ENCODE peak calls at places on chromosomes 16 and 17, in nine cellular contexts. One of them, this sample, is unnamed.

GRCh38 chr16:83971165-83972130 is 3.4 kb downstream of the NECAB2 start:
- DNase-seq in A549: no peak
- DNase-seq in K562: no peak
- DNase-seq in body of pancreas: no peak
- DNase-seq in vagina: no peak
- DNase-seq in heart left ventricle: no peak
- DNase-seq in IMR-90: no peak
- DNase-seq in transverse colon: no peak
- DNase-seq in upper lobe of left lung: no peak
- DNase-seq in this sample: no peak

GRCh38 chr16:22235839-22236745 is 30.0 kb downstream of the EEF2K start:
- DNase-seq in K562: no peak
- DNase-seq in body of pancreas: peak; percentile 43
- DNase-seq in vagina: no peak
- DNase-seq in heart left ventricle: no peak
- DNase-seq in upper lobe of left lung: no peak
- DNase-seq in transverse colon: peak; percentile 48
- DNase-seq in A549: no peak
- DNase-seq in IMR-90: no peak
- DNase-seq in this sample: no peak

GRCh38 chr17:74901353-74902145 is 8.1 kb upstream of the FADS6 start:
- DNase-seq in vagina: no peak
- DNase-seq in heart left ventricle: no peak
- DNase-seq in K562: no peak
- DNase-seq in upper lobe of left lung: no peak
- DNase-seq in body of pancreas: no peak
- DNase-seq in transverse colon: no peak
- DNase-seq in IMR-90: no peak
- DNase-seq in A549: no peak
- DNase-seq in this sample: no peak

GRCh38 chr16:62445909-62446308 is 409.7 kb upstream of the CDH8 start:
- DNase-seq in IMR-90: no peak
- DNase-seq in upper lobe of left lung: no peak
- DNase-seq in K562: no peak
- DNase-seq in heart left ventricle: no peak
- DNase-seq in body of pancreas: no peak
- DNase-seq in A549: no peak
- DNase-seq in vagina: no peak
- DNase-seq in transverse colon: no peak
- DNase-seq in this sample: no peak

GRCh38 chr16:9039208-9039607 is 52.2 kb upstream of the HAPSTR1 start:
- DNase-seq in heart left ventricle: no peak
- DNase-seq in vagina: no peak
- DNase-seq in body of pancreas: no peak
- DNase-seq in K562: peak; percentile 22
- DNase-seq in IMR-90: peak; percentile 55
- DNase-seq in transverse colon: no peak
- DNase-seq in upper lobe of left lung: no peak
- DNase-seq in A549: no peak
- DNase-seq in this sample: no peak

GRCh38 chr17:2844386-2844785 is 48.1 kb downstream of the RAP1GAP2 start:
- DNase-seq in heart left ventricle: no peak
- DNase-seq in vagina: no peak
- DNase-seq in upper lobe of left lung: no peak
- DNase-seq in K562: no peak
- DNase-seq in body of pancreas: no peak
- DNase-seq in IMR-90: peak; percentile 29
- DNase-seq in A549: peak; percentile 76
- DNase-seq in transverse colon: no peak
- DNase-seq in this sample: no peak

GRCh38 chr16:3004319-3004718 is 8.4 kb upstream of the CLDN9 start:
- DNase-seq in body of pancreas: peak; percentile 46
- DNase-seq in upper lobe of left lung: no peak
- DNase-seq in transverse colon: no peak
- DNase-seq in A549: no peak
- DNase-seq in vagina: no peak
- DNase-seq in K562: no peak
- DNase-seq in heart left ventricle: no peak
- DNase-seq in IMR-90: no peak
- DNase-seq in this sample: no peak

GRCh38 chr17:74052993-74053744 is 150.3 kb upstream of the RPL38 start:
- DNase-seq in heart left ventricle: no peak
- DNase-seq in upper lobe of left lung: no peak
- DNase-seq in transverse colon: no peak
- DNase-seq in A549: no peak
- DNase-seq in IMR-90: no peak
- DNase-seq in body of pancreas: no peak
- DNase-seq in vagina: no peak
- DNase-seq in K562: no peak
- DNase-seq in this sample: no peak

GRCh38 chr17:7383371-7383741 is 2.5 kb downstream of the TNK1 start:
- DNase-seq in transverse colon: no peak
- DNase-seq in heart left ventricle: no peak
- DNase-seq in upper lobe of left lung: peak; percentile 51
- DNase-seq in IMR-90: no peak
- DNase-seq in body of pancreas: no peak
- DNase-seq in A549: no peak
- DNase-seq in vagina: no peak
- DNase-seq in K562: no peak
- DNase-seq in this sample: no peak

GRCh38 chr17:57918017-57918895 is 37.0 kb downstream of the CUEDC1 start:
- DNase-seq in upper lobe of left lung: no peak
- DNase-seq in heart left ventricle: no peak
- DNase-seq in K562: no peak
- DNase-seq in IMR-90: peak; percentile 80
- DNase-seq in A549: no peak
- DNase-seq in body of pancreas: no peak
- DNase-seq in transverse colon: no peak
- DNase-seq in vagina: no peak
- DNase-seq in this sample: no peak

GRCh38 chr16:49674990-49675389 is 180.9 kb downstream of the ZNF423 start:
- DNase-seq in K562: no peak
- DNase-seq in IMR-90: no peak
- DNase-seq in transverse colon: no peak
- DNase-seq in heart left ventricle: no peak
- DNase-seq in body of pancreas: no peak
- DNase-seq in upper lobe of left lung: no peak
- DNase-seq in A549: no peak
- DNase-seq in vagina: no peak
- DNase-seq in this sample: no peak

GRCh38 chr17:50028207-50029120 is 27.4 kb upstream of the ITGA3 start:
- DNase-seq in K562: no peak
- DNase-seq in A549: peak; percentile 95
- DNase-seq in body of pancreas: peak; percentile 52
- DNase-seq in heart left ventricle: no peak
- DNase-seq in IMR-90: peak; percentile 30
- DNase-seq in transverse colon: no peak
- DNase-seq in vagina: peak; percentile 81
- DNase-seq in upper lobe of left lung: peak; percentile 82
- DNase-seq in this sample: peak; percentile 55

GRCh38 chr16:28139530-28139929 is 72.2 kb downstream of the XPO6 start:
- DNase-seq in IMR-90: no peak
- DNase-seq in upper lobe of left lung: no peak
- DNase-seq in transverse colon: no peak
- DNase-seq in body of pancreas: no peak
- DNase-seq in A549: peak; percentile 22
- DNase-seq in heart left ventricle: no peak
- DNase-seq in K562: no peak
- DNase-seq in vagina: no peak
- DNase-seq in this sample: no peak
- TF ChIP-seq CTCF in IMR-90: no peak
- TF ChIP-seq CTCF in upper lobe of left lung: no peak
- TF ChIP-seq CTCF in transverse colon: no peak
- TF ChIP-seq CTCF in body of pancreas: no peak
- TF ChIP-seq CTCF in A549: no peak
- TF ChIP-seq CTCF in heart left ventricle: no peak
- TF ChIP-seq CTCF in K562: no peak
- TF ChIP-seq CTCF in vagina: no peak
- TF ChIP-seq CTCF in this sample: no peak

GRCh38 chr17:59329558-59330313 is 1.7 kb upstream of the YPEL2 start:
- DNase-seq in transverse colon: peak; percentile 66
- DNase-seq in vagina: peak; percentile 89
- DNase-seq in IMR-90: peak; percentile 75
- DNase-seq in heart left ventricle: peak; percentile 68
- DNase-seq in body of pancreas: peak; percentile 72
- DNase-seq in upper lobe of left lung: no peak
- DNase-seq in K562: peak; percentile 75
- DNase-seq in A549: peak; percentile 83
- DNase-seq in this sample: no peak
- TF ChIP-seq POLR2A in transverse colon: no peak
- TF ChIP-seq POLR2A in vagina: no peak
- TF ChIP-seq POLR2A in IMR-90: no peak
- TF ChIP-seq POLR2A in heart left ventricle: no peak
- TF ChIP-seq POLR2A in body of pancreas: no peak
- TF ChIP-seq POLR2A in upper lobe of left lung: no peak
- TF ChIP-seq POLR2A in K562: no peak
- TF ChIP-seq POLR2A in A549: no peak
- TF ChIP-seq POLR2A in this sample: no peak

GRCh38 chr16:47873434-47873833 is 282.4 kb downstream of the ABCC12 start:
- DNase-seq in vagina: no peak
- DNase-seq in K562: peak; percentile 37
- DNase-seq in body of pancreas: no peak
- DNase-seq in A549: no peak
- DNase-seq in transverse colon: no peak
- DNase-seq in upper lobe of left lung: no peak
- DNase-seq in heart left ventricle: no peak
- DNase-seq in IMR-90: no peak
- DNase-seq in this sample: no peak
- TF ChIP-seq CTCF in vagina: no peak
- TF ChIP-seq CTCF in K562: peak; percentile 62
- TF ChIP-seq CTCF in body of pancreas: peak; percentile 11
- TF ChIP-seq CTCF in A549: no peak
- TF ChIP-seq CTCF in transverse colon: no peak
- TF ChIP-seq CTCF in upper lobe of left lung: no peak
- TF ChIP-seq CTCF in heart left ventricle: no peak
- TF ChIP-seq CTCF in IMR-90: peak; percentile 15
- TF ChIP-seq CTCF in this sample: no peak

GRCh38 chr16:89873109-89873821 is at the start of gene TCF25:
- DNase-seq in upper lobe of left lung: peak; percentile 97
- DNase-seq in vagina: no peak
- DNase-seq in heart left ventricle: peak; percentile 86
- DNase-seq in transverse colon: peak; percentile 85
- DNase-seq in IMR-90: peak; percentile 79
- DNase-seq in A549: peak; percentile 73
- DNase-seq in body of pancreas: peak; percentile 86
- DNase-seq in K562: peak; percentile 97
- DNase-seq in this sample: peak; percentile 73
- TF ChIP-seq POLR2A in upper lobe of left lung: peak; percentile 18
- TF ChIP-seq POLR2A in vagina: peak; percentile 75
- TF ChIP-seq POLR2A in heart left ventricle: no peak
- TF ChIP-seq POLR2A in transverse colon: peak; percentile 93
- TF ChIP-seq POLR2A in IMR-90: peak; percentile 95
- TF ChIP-seq POLR2A in A549: peak; percentile 54
- TF ChIP-seq POLR2A in body of pancreas: peak; percentile 90
- TF ChIP-seq POLR2A in K562: peak; percentile 97
- TF ChIP-seq POLR2A in this sample: no peak

GRCh38 chr16:87392823-87393679 is 915 bp downstream of the MAP1LC3B start:
- DNase-seq in K562: peak; percentile 47
- DNase-seq in body of pancreas: peak; percentile 56
- DNase-seq in A549: peak; percentile 41
- DNase-seq in heart left ventricle: peak; percentile 47
- DNase-seq in IMR-90: peak; percentile 47
- DNase-seq in transverse colon: peak; percentile 64
- DNase-seq in vagina: no peak
- DNase-seq in upper lobe of left lung: peak; percentile 92
- DNase-seq in this sample: peak; percentile 92
- TF ChIP-seq CTCF in K562: peak; percentile 44
- TF ChIP-seq CTCF in body of pancreas: peak; percentile 21
- TF ChIP-seq CTCF in A549: no peak
- TF ChIP-seq CTCF in heart left ventricle: peak; percentile 34
- TF ChIP-seq CTCF in IMR-90: peak; percentile 49
- TF ChIP-seq CTCF in transverse colon: no peak
- TF ChIP-seq CTCF in vagina: no peak
- TF ChIP-seq CTCF in upper lobe of left lung: peak; percentile 29
- TF ChIP-seq CTCF in this sample: no peak

GRCh38 chr17:44220211-44221071 is 966 bp upstream of the UBTF start:
- DNase-seq in heart left ventricle: peak; percentile 55
- DNase-seq in body of pancreas: peak; percentile 61
- DNase-seq in upper lobe of left lung: peak; percentile 93
- DNase-seq in K562: peak; percentile 74
- DNase-seq in vagina: no peak
- DNase-seq in IMR-90: peak; percentile 44
- DNase-seq in transverse colon: peak; percentile 42
- DNase-seq in A549: no peak
- DNase-seq in this sample: no peak
- TF ChIP-seq POLR2A in heart left ventricle: no peak
- TF ChIP-seq POLR2A in body of pancreas: peak; percentile 24
- TF ChIP-seq POLR2A in upper lobe of left lung: no peak
- TF ChIP-seq POLR2A in K562: peak; percentile 62
- TF ChIP-seq POLR2A in vagina: no peak
- TF ChIP-seq POLR2A in IMR-90: no peak
- TF ChIP-seq POLR2A in transverse colon: peak; percentile 15
- TF ChIP-seq POLR2A in A549: peak; percentile 50
- TF ChIP-seq POLR2A in this sample: no peak

DNA sequence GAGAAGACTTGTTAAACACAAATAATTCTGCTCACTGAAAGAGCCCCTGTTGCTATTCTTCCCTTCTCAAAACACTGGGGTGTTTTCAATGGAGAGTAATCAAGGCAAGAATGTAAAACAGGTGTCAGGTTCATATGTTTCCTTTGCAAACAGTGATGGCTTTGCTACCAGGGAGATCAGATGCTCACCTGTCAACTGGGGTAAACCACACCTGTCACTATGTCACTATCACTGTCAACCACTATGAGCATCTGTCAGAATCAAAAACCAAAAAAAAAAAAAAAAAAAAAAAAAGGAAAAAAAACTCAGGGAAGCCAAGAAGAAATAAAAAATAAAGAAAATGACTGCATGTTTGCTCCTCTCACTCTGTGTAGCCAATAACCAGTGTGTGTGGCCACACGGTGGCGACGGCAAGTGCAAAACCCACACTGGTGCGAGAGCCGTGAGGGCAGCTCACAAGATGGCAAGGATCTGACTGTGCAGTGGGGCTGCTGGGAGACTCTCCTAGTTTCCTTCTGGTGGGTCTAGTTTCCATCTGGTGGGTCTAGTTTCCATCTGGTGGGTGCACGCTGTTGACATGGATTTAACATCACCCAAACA is 22.7 kb downstream of the USP22 start:
- DNase-seq in IMR-90: no peak
- DNase-seq in K562: no peak
- DNase-seq in vagina: no peak
- DNase-seq in body of pancreas: no peak
- DNase-seq in heart left ventricle: no peak
- DNase-seq in transverse colon: peak; percentile 39
- DNase-seq in upper lobe of left lung: no peak
- DNase-seq in A549: no peak
- DNase-seq in this sample: no peak
- TF ChIP-seq CTCF in IMR-90: peak; percentile 27
- TF ChIP-seq CTCF in K562: peak; percentile 13
- TF ChIP-seq CTCF in vagina: no peak
- TF ChIP-seq CTCF in body of pancreas: peak; percentile 22
- TF ChIP-seq CTCF in heart left ventricle: peak; percentile 21
- TF ChIP-seq CTCF in transverse colon: peak; percentile 35
- TF ChIP-seq CTCF in upper lobe of left lung: no peak
- TF ChIP-seq CTCF in A549: peak; percentile 40
- TF ChIP-seq CTCF in this sample: no peak

DNA sequence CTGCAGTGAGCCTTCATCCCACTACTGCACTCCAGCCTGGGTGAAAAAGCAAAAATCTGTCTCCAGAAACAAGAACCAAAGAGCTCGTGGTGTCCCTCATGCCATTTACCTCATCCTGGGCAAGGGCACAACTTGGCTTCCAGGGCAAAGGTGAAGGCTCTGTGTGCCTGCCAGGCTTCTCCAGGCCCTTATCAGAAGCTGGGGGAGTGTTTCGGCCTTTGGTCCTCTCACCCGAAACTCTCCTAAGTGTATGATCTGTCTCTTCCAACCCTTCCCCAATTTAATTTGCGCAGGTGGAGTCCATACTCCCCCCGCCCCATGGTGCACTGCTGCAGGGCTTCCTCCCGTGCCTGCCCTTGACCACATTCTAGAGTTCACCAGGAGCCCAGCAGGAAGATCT is 1.1 kb downstream of the CES2 start:
- DNase-seq in upper lobe of left lung: no peak
- DNase-seq in heart left ventricle: no peak
- DNase-seq in K562: no peak
- DNase-seq in IMR-90: no peak
- DNase-seq in vagina: no peak
- DNase-seq in transverse colon: peak; percentile 51
- DNase-seq in A549: no peak
- DNase-seq in body of pancreas: no peak
- DNase-seq in this sample: no peak
- TF ChIP-seq POLR2A in upper lobe of left lung: no peak
- TF ChIP-seq POLR2A in heart left ventricle: no peak
- TF ChIP-seq POLR2A in K562: no peak
- TF ChIP-seq POLR2A in IMR-90: no peak
- TF ChIP-seq POLR2A in vagina: no peak
- TF ChIP-seq POLR2A in transverse colon: peak; percentile 13
- TF ChIP-seq POLR2A in A549: no peak
- TF ChIP-seq POLR2A in body of pancreas: no peak
- TF ChIP-seq POLR2A in this sample: no peak

This sample was measured in lower leg skin.